ENCODE peak calls at places on chromosomes 12 and 14, in nine cellular contexts. F is osteoblast, S is endodermal cell, N is RWPE1, V is adrenal gland, I is GM23248, U is lower lobe of right lung, Y is cardiac muscle cell, M is hepatocyte. C is an unnamed sample.

GRCh38 chr12:6396031-6396430 is 12.1 kb downstream of the LTBR start:
- DNase-seq in M (no peak), F (no peak), U (no peak), V (no peak), I (no peak), S (no peak), N (no peak), Y (no peak), C (no peak)

GRCh38 chr14:36857136-36857535 is 195.5 kb downstream of the PAX9 start:
- DNase-seq in V (no peak), F (no peak), M (no peak), N (no peak), Y (no peak), I (no peak), S (peak), U (no peak), C (no peak)

GRCh38 chr14:73645248-73645610 is 443 bp downstream of the DNAL1 start:
- DNase-seq in F (no peak), S (no peak), Y (no peak), I (peak), N (no peak), U (no peak), M (no peak), V (no peak), C (no peak)

GRCh38 chr14:25472700-25473099 is 422.8 kb upstream of the STXBP6 start:
- DNase-seq in U (no peak), N (no peak), Y (no peak), S (no peak), M (no peak), V (no peak), I (no peak), F (no peak), C (no peak)

GRCh38 chr14:74238974-74239847 is at the start of gene VSX2:
- DNase-seq in V (no peak), I (no peak), N (no peak), M (no peak), U (no peak), Y (no peak), F (peak), S (peak), C (no peak)

GRCh38 chr12:56724660-56724988 is 475 bp downstream of the NACA start:
- DNase-seq in Y (peak), V (no peak), I (peak), U (no peak), N (peak), M (peak), S (no peak), F (no peak), C (peak)

GRCh38 chr12:5480953-5481300 is 49.0 kb downstream of the NTF3 start:
- DNase-seq in Y (peak), V (no peak), U (no peak), N (no peak), F (no peak), I (no peak), S (peak), M (no peak), C (no peak)

GRCh38 chr12:101759396-101760047 is 20.3 kb upstream of the SYCP3 start:
- DNase-seq in S (no peak), M (peak), Y (peak), U (no peak), V (peak), I (peak), F (no peak), N (peak), C (no peak)

GRCh38 chr12:68591716-68592437 is 18.8 kb upstream of the RAP1B start:
- DNase-seq in I (no peak), Y (no peak), S (no peak), U (no peak), V (no peak), M (no peak), F (no peak), N (no peak), C (no peak)

GRCh38 chr14:95220663-95221231 is 63.4 kb upstream of the DICER1 start:
- DNase-seq in U (no peak), S (peak), Y (no peak), V (no peak), M (peak), F (no peak), I (peak), N (no peak), C (no peak)

GRCh38 chr14:70934502-70935134 is 27.4 kb downstream of the PCNX1 start:
- DNase-seq in N (no peak), F (peak), U (no peak), S (no peak), M (peak), V (no peak), I (peak), Y (no peak), C (no peak)

DNA sequence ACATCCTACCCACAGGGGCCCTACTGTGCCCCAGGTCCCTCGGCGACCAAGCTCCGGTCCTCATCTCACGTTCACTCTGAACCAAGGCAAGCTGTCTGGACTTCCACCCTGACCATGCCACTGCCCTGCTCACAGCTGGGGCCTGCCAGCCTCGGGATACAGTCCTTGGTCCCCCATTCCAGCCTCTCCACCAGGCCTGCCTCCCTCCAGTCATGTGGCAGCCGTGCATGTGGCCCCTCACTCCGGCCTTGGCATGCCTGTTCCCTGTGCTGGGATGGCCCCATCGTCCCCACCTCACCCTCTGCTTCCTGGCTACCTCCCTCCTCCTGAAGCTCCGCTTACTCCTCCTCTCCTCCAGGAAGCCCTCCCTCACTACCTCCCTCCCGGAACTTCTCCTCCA is 38.6 kb upstream of the DLK1 start:
- DNase-seq in S (no peak), Y (no peak), I (no peak), F (no peak), U (no peak), V (no peak), M (no peak), N (no peak), C (no peak)
- H3K27ac ChIP-seq in S (no peak), Y (no peak), I (no peak), F (no peak), U (no peak), V (no peak), M (no peak), N (peak), C (no peak)

GRCh38 chr14:55071870-55072640 is 20.6 kb downstream of the MAPK1IP1L start:
- DNase-seq in N (peak), S (no peak), V (peak), U (no peak), I (peak), M (peak), Y (no peak), F (peak), C (no peak)

GRCh38 chr14:55075628-55076027 is 24.2 kb downstream of the MAPK1IP1L start:
- DNase-seq in I (peak), V (no peak), F (no peak), S (no peak), U (no peak), N (no peak), M (no peak), Y (no peak), C (no peak)

GRCh38 chr14:55077155-55077554 is 25.7 kb downstream of the MAPK1IP1L start:
- DNase-seq in Y (no peak), S (no peak), U (no peak), F (no peak), M (peak), V (peak), N (peak), I (peak), C (no peak)

GRCh38 chr14:55073856-55074255 is 22.4 kb downstream of the MAPK1IP1L start:
- DNase-seq in M (no peak), F (no peak), S (no peak), U (no peak), I (peak), N (no peak), Y (no peak), V (no peak), C (no peak)

GRCh38 chr14:55074662-55075061 is 23.2 kb downstream of the MAPK1IP1L start:
- DNase-seq in N (no peak), U (no peak), I (peak), S (no peak), Y (peak), V (no peak), F (no peak), M (no peak), C (no peak)
- H3K27ac ChIP-seq in N (no peak), U (no peak), I (peak), S (no peak), Y (no peak), V (no peak), F (peak), M (no peak), C (no peak)

DNA sequence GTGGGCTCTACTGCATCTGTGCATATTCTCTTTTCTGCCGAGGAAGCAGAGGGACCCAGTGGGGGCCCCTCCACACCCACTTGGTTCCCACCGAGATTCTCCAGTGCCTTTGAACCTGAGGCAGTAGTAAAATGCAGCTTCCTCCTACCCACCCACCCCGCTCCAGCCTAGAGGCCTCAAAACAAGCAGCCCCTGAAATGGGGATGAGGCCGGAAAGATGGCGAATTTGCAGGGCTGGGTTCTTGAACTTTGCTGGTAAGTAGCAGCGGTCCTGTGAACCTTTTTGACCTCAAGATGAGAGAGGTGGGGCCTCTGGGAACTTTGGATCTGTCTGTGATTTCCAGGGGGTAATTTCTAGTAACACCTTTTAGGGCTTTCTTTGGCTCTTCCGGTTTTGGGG is 15.4 kb downstream of the PLEKHG3 start:
- DNase-seq in F (no peak), V (no peak), M (no peak), N (no peak), S (peak), I (no peak), U (no peak), Y (no peak), C (no peak)
- H3K27ac ChIP-seq in F (peak), V (no peak), M (peak), N (peak), S (no peak), I (peak), U (peak), Y (no peak), C (no peak)

DNA sequence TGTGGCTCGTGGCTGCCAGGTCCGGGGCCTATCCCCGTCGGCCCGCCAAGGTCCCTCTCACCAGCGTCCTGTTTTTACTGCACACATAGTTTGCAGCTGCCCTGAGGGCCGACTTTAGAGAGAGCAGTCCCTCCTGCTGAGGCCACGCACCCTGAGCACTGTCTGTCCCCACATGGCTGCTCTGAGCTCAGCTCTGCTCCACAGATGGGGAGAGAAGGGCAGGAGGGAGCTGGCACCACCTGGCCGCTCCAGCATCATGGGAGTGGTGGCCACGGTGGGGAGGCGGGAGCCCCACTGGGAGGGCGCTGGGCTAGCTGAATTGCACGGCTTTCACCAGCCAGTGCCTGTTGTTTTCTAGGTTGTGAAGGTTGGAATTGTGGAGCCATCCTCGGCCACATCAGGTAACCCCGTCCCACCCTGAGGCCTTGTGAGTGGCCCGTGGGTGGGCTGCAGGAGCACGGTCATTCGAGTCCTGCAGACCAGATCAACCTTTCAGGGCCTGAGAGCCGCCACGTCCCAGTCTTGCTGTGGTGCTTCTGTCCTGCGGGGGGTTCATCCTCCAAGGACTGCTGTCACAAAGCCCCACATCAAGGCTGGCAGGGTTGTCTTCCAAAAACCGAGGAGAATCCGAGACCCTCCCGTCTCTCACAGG is 7.4 kb upstream of the TEX22 start:
- DNase-seq in N (no peak), Y (no peak), V (no peak), F (peak), U (no peak), M (no peak), S (no peak), I (no peak), C (no peak)
- H3K27ac ChIP-seq in N (no peak), Y (no peak), V (no peak), F (no peak), U (no peak), M (no peak), S (no peak), I (no peak), C (no peak)